ENCODE peak calls at places on chromosomes 16 and 17, in seven cellular contexts. L, M, G, K, W, D and B are unnamed samples. For H3K4me1 and H3K9me3, the result is how much of the 10 kb centered on the place peaks cover.

GRCh38 chr17:19347323-19348080 is 15.0 kb downstream of the B9D1 start:
- DNase-seq in L (peak), M (no peak), G (no peak), K (no peak), W (peak), D (no peak), B (no peak)

GRCh38 chr16:84930298-84931106 is 80.8 kb downstream of the ZDHHC7 start:
- DNase-seq in L (no peak), M (no peak), G (no peak), K (no peak), W (no peak), D (no peak), B (no peak)

GRCh38 chr17:66240630-66241029 is 11.4 kb upstream of the APOH start:
- DNase-seq in L (no peak), M (no peak), G (no peak), K (no peak), W (no peak), D (no peak), B (no peak)

GRCh38 chr16:72850863-72851262 is 197.1 kb downstream of the ZFHX3 start:
- DNase-seq in L (peak), M (no peak), G (peak), K (no peak), W (peak), D (no peak), B (no peak)

GRCh38 chr16:3087243-3087791 is 11.8 kb downstream of the ZSCAN10 start:
- DNase-seq in L (peak), M (no peak), G (peak), K (no peak), W (no peak), D (peak), B (no peak)

GRCh38 chr16:84633622-84634021 is 14.7 kb upstream of the KLHL36 start:
- DNase-seq in L (peak), M (no peak), G (peak), K (peak), W (peak), D (no peak), B (peak)

GRCh38 chr17:41655611-41656111 is 31.3 kb upstream of the KRT17 start:
- DNase-seq in L (no peak), M (no peak), G (no peak), K (peak), W (peak), D (peak), B (no peak)

GRCh38 chr16:4775005-4775404 is 8.0 kb upstream of the ZNF500 start:
- DNase-seq in L (no peak), M (no peak), G (no peak), K (no peak), W (no peak), D (no peak), B (no peak)

GRCh38 chr16:66487580-66488235 is 60.6 kb downstream of the BEAN1 start:
- DNase-seq in L (peak), M (no peak), G (no peak), K (no peak), W (no peak), D (no peak), B (no peak)

GRCh38 chr17:47633996-47634395 is 15.7 kb upstream of the KPNB1 start:
- DNase-seq in L (no peak), M (no peak), G (no peak), K (no peak), W (no peak), D (no peak), B (no peak)

GRCh38 chr16:89104930-89105571 is 11.4 kb downstream of the ACSF3 start:
- DNase-seq in L (no peak), M (no peak), G (no peak), K (no peak), W (peak), D (no peak), B (no peak)

GRCh38 chr17:65324977-65325376 is 187.8 kb downstream of the RGS9 start:
- DNase-seq in L (peak), M (no peak), G (peak), K (no peak), W (no peak), D (no peak), B (no peak)

GRCh38 chr17:45382226-45382625 is 50.4 kb downstream of the ARHGAP27 start:
- DNase-seq in L (no peak), M (no peak), G (no peak), K (no peak), W (no peak), D (no peak), B (no peak)

GRCh38 chr16:25868041-25868600 is 176.4 kb downstream of the HS3ST4 start:
- DNase-seq in L (no peak), M (no peak), G (no peak), K (no peak), W (no peak), D (no peak), B (no peak)

GRCh38 chr17:9002610-9003354 is 18.5 kb upstream of the NTN1 start:
- DNase-seq in L (peak), M (peak), G (no peak), K (no peak), W (no peak), D (peak), B (no peak)

GRCh38 chr17:6173653-6174052 is 103.5 kb downstream of the WSCD1 start:
- DNase-seq in L (no peak), M (no peak), G (no peak), K (no peak), W (no peak), D (no peak), B (no peak)

DNA sequence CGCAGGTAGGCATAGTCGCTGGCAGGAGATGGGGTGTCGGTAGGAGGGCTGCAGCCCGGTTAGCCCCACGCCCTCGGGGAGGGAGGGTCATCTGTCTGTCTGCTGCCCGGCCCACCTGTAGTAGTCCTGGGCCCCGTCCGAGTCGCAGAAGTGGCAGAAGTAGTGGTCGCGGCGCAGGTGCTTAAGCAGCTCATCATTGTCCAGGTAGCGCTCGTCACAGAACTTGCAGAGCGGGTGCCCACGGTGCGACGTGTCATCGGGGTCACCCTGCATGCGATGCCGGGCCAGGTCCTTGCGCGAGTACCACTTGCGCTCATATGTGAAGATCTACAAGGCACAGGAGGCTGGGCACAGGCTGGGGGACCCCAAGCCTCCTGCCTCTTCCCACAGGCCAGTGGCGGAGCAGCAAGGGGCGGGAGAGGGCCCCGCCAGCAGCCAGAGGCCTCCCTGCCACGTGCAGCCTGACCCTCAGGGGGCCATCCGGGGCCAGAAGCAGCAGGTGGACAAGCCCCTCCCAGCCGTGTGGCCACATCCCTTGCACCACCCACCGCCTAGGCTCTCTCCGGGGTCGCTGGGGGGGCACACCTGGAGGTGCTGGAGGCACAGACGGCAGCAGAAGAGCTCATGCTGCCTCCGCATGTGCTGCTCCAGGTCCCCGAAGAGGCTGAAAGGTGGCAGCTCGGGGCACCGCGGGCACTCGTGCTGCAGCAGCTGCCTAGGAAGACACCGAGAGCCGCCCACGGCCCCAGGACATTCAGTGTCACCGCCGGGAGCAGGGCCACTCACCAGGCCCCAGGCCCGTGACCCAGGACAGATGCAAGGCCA is 7.0 kb downstream of the ZNF598 start:
- DNase-seq in L (no peak), M (no peak), G (no peak), K (no peak), W (no peak), D (peak), B (no peak)
- H3K4me3 ChIP-seq in L (no peak), M (no peak), G (no peak), K (no peak), W (no peak), D (no peak), B (no peak)

DNA sequence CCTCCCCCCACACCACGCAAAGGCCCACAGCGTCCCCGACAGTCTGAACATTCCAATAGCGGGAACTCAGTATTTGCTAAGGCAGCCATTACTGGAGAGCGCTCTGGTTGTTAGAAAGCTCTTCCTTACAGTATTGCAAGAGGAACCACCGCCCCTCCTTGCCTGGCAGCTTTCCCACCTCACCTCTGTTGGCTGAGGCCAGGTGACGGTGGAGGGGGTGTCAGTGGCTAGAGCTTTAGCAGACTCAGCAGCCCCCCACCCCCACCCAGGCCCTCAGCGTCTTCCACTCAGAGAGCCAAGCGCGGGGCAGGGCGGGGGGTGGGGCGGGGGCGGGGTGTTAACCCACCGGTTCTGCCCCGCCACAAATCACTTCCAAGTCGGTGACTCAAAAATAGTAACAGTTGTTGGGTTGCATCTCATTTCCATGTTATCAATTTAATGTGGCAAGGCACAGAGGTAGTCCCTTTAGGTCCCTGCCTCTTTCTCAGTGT is 2.3 kb upstream of the PLEKHH3 start:
- DNase-seq in L (peak), M (no peak), G (peak), K (no peak), W (peak), D (peak), B (peak)
- H3K4me1 ChIP-seq in L (under half), M (under half), G (under half), K (half or more), W (half or more), D (under half), B (half or more)

DNA sequence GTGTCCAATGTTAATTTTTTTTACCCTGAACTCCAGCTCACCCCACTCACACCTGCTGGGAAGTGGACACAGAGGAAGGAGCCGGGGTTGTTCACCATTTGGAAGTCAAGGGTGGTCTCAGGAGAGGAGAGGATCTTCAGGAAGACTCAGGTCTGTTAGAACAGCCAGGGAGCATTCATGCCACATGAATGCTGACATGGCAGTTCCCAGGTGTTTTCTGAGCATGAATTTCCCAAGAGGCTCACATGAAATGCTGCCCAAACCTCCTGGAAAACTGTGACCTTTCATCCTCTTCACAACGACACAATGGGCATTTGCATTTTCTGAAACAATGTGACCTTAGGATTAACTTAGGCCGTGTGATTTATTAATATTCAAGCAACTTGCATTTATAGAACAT is 2409.2 kb downstream of the TP53TG3F start:
- DNase-seq in L (no peak), M (no peak), G (no peak), K (no peak), W (no peak), D (no peak), B (no peak)
- H3K9me3 ChIP-seq in L (under half), M (under half), G (under half), K (under half), W (under half), D (under half), B (under half)

GRCh38 chr17:80456465-80457235 is 19.8 kb downstream of the NPTX1 start:
- DNase-seq in L (peak), M (no peak), G (peak), K (peak), W (no peak), D (no peak), B (no peak)

GRCh38 chr17:80454557-80455327 is 21.7 kb downstream of the NPTX1 start:
- DNase-seq in L (peak), M (peak), G (peak), K (peak), W (peak), D (peak), B (peak)

GRCh38 chr17:80455328-80455710 is 21.1 kb downstream of the NPTX1 start:
- DNase-seq in L (peak), M (no peak), G (no peak), K (peak), W (no peak), D (peak), B (peak)

GRCh38 chr17:80457236-80457856 is 19.1 kb downstream of the NPTX1 start:
- DNase-seq in L (no peak), M (no peak), G (no peak), K (no peak), W (no peak), D (no peak), B (no peak)

GRCh38 chr17:80455784-80456183 is 20.6 kb downstream of the NPTX1 start:
- DNase-seq in L (no peak), M (no peak), G (no peak), K (no peak), W (no peak), D (peak), B (no peak)
- H3K4me3 ChIP-seq in L (no peak), M (peak), G (no peak), K (peak), W (peak), D (peak), B (no peak)

GRCh38 chr16:17379121-17379571 is 91.6 kb downstream of the XYLT1 start:
- DNase-seq in L (peak), M (no peak), G (peak), K (no peak), W (no peak), D (no peak), B (no peak)
- H3K4me1 ChIP-seq in L (under half), M (under half), G (under half), K (under half), W (under half), D (under half), B (under half)

GRCh38 chr16:16162591-16162990 is 60.7 kb downstream of the ABCC6 start:
- DNase-seq in L (no peak), M (no peak), G (no peak), K (no peak), W (no peak), D (no peak), B (no peak)
- H3K9me3 ChIP-seq in L (under half), M (under half), G (under half), K (under half), W (under half), D (under half), B (under half)

GRCh38 chr16:924806-925205 is 46.0 kb downstream of the LMF1 start:
- DNase-seq in L (no peak), M (no peak), G (no peak), K (no peak), W (no peak), D (peak), B (no peak)
- H3K4me3 ChIP-seq in L (no peak), M (no peak), G (no peak), K (no peak), W (no peak), D (no peak), B (no peak)

GRCh38 chr17:59346876-59347407 is 15.5 kb downstream of the YPEL2 start:
- DNase-seq in L (no peak), M (no peak), G (no peak), K (no peak), W (no peak), D (no peak), B (no peak)

GRCh38 chr17:59341922-59342321 is 10.5 kb downstream of the YPEL2 start:
- DNase-seq in L (no peak), M (no peak), G (no peak), K (no peak), W (no peak), D (no peak), B (no peak)

GRCh38 chr17:59346341-59346740 is 14.9 kb downstream of the YPEL2 start:
- DNase-seq in L (no peak), M (no peak), G (no peak), K (no peak), W (no peak), D (no peak), B (no peak)

GRCh38 chr17:59345476-59345875 is 14.0 kb downstream of the YPEL2 start:
- DNase-seq in L (no peak), M (no peak), G (no peak), K (no peak), W (no peak), D (no peak), B (no peak)

DNA sequence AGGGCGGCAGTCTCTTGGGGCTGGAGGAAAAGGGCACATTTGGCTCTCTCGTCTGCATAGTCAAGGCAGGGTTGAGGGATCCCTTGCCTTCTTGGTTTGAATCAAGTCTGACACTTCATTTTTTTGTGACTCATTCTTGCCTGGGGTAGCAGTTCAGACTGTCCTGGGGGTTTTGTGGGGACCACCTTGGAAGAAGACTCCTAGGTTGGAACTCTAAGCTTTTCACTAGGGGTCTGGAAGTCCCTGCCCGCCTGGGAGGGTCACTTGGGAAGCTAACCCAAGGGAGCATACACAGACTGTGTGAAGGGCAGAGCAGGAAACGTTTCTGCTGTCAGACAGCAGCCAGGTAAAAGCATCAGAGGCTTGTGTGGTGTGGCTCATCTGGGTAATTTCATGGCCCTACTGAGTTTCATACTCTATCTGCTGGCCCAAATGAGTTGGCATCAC is 11.2 kb downstream of the YPEL2 start:
- DNase-seq in L (no peak), M (no peak), G (no peak), K (no peak), W (no peak), D (no peak), B (no peak)
- H3K4me1 ChIP-seq in L (under half), M (under half), G (under half), K (half or more), W (under half), D (under half), B (under half)

DNA sequence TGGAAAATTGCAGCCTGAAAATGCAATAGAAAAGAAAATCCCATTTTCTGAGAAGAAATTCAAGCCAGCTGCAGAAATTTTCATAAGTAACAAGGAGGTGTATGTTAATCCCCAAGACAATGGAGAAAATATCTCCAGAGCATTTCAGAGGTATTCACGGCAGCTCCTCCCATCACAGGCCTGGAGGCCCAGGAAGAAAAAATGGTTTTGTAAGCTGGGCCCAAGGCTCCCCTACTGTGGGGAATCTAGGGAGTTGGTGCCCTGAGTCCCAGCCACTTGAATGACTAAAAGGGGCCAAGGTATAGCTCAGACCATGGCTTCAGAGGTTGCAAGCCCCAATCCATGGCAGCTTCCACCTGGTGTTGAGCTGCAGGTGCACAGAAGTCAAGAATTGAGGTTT is 93.3 kb upstream of the ZNF267 start:
- DNase-seq in L (no peak), M (no peak), G (no peak), K (no peak), W (no peak), D (no peak), B (no peak)
- H3K9me3 ChIP-seq in L (under half), M (under half), G (under half), K (half or more), W (half or more), D (under half), B (under half)

GRCh38 chr16:56632160-56632847 is at the start of gene MT1M:
- DNase-seq in L (peak), M (no peak), G (no peak), K (no peak), W (peak), D (peak), B (peak)

GRCh38 chr16:56632848-56633365 is 448 bp downstream of the MT1M start:
- DNase-seq in L (no peak), M (no peak), G (no peak), K (no peak), W (no peak), D (no peak), B (no peak)

GRCh38 chr16:56631832-56632159 is 663 bp upstream of the MT1M start:
- DNase-seq in L (no peak), M (no peak), G (no peak), K (no peak), W (no peak), D (no peak), B (no peak)

GRCh38 chr16:56634715-56635440 is 2.4 kb downstream of the MT1M start:
- DNase-seq in L (no peak), M (no peak), G (no peak), K (no peak), W (no peak), D (peak), B (no peak)

GRCh38 chr16:56633535-56633934 is 1.1 kb downstream of the MT1M start:
- DNase-seq in L (no peak), M (no peak), G (no peak), K (no peak), W (no peak), D (no peak), B (no peak)
- H3K4me3 ChIP-seq in L (no peak), M (no peak), G (no peak), K (peak), W (peak), D (no peak), B (no peak)